ENCODE peak calls at places on chromosomes 16 and 17, in ten cellular contexts. One of them, this sample, is unnamed. For H3K4me1, the result is how much of the 10 kb centered on the place peaks cover.

GRCh38 chr17:80365001-80365965 is 49.7 kb upstream of the ENDOV start:
- DNase-seq in tibial nerve: no peak
- DNase-seq in H1: no peak
- DNase-seq in heart left ventricle: no peak
- DNase-seq in body of pancreas: no peak
- DNase-seq in HCT116: no peak
- DNase-seq in A549: no peak
- DNase-seq in adrenal gland: no peak
- DNase-seq in transverse colon: no peak
- DNase-seq in gastrocnemius medialis: no peak
- DNase-seq in this sample: no peak

GRCh38 chr16:65909310-65910050 is 457.0 kb upstream of the CDH5 start:
- DNase-seq in tibial nerve: no peak
- DNase-seq in H1: no peak
- DNase-seq in heart left ventricle: no peak
- DNase-seq in body of pancreas: no peak
- DNase-seq in HCT116: no peak
- DNase-seq in A549: no peak
- DNase-seq in adrenal gland: no peak
- DNase-seq in transverse colon: no peak
- DNase-seq in gastrocnemius medialis: no peak
- DNase-seq in this sample: no peak

GRCh38 chr16:19287241-19287640 is 1.7 kb downstream of the CLEC19A start:
- DNase-seq in tibial nerve: no peak
- DNase-seq in H1: no peak
- DNase-seq in heart left ventricle: no peak
- DNase-seq in body of pancreas: no peak
- DNase-seq in HCT116: no peak
- DNase-seq in A549: no peak
- DNase-seq in adrenal gland: no peak
- DNase-seq in transverse colon: no peak
- DNase-seq in gastrocnemius medialis: no peak
- DNase-seq in this sample: no peak

GRCh38 chr17:67578058-67578457 is 139.7 kb upstream of the NOL11 start:
- DNase-seq in tibial nerve: no peak
- DNase-seq in H1: no peak
- DNase-seq in heart left ventricle: no peak
- DNase-seq in body of pancreas: no peak
- DNase-seq in HCT116: no peak
- DNase-seq in A549: no peak
- DNase-seq in adrenal gland: no peak
- DNase-seq in transverse colon: no peak
- DNase-seq in gastrocnemius medialis: no peak
- DNase-seq in this sample: no peak

GRCh38 chr17:79365836-79366831 is 244.7 kb downstream of the RBFOX3 start:
- DNase-seq in tibial nerve: no peak
- DNase-seq in H1: no peak
- DNase-seq in heart left ventricle: no peak
- DNase-seq in body of pancreas: no peak
- DNase-seq in HCT116: no peak
- DNase-seq in A549: no peak
- DNase-seq in adrenal gland: no peak
- DNase-seq in transverse colon: no peak
- DNase-seq in gastrocnemius medialis: no peak
- DNase-seq in this sample: no peak

GRCh38 chr17:67993998-67994361 is 2.3 kb downstream of the C17orf58 start:
- DNase-seq in tibial nerve: no peak
- DNase-seq in H1: no peak
- DNase-seq in heart left ventricle: no peak
- DNase-seq in body of pancreas: no peak
- DNase-seq in HCT116: no peak
- DNase-seq in A549: peak
- DNase-seq in adrenal gland: no peak
- DNase-seq in transverse colon: no peak
- DNase-seq in gastrocnemius medialis: no peak
- DNase-seq in this sample: no peak

GRCh38 chr16:1863681-1864460 is 8.1 kb downstream of the MEIOB start:
- DNase-seq in tibial nerve: no peak
- DNase-seq in H1: no peak
- DNase-seq in heart left ventricle: no peak
- DNase-seq in body of pancreas: peak
- DNase-seq in HCT116: peak
- DNase-seq in A549: no peak
- DNase-seq in adrenal gland: no peak
- DNase-seq in transverse colon: no peak
- DNase-seq in gastrocnemius medialis: no peak
- DNase-seq in this sample: no peak

GRCh38 chr17:68399638-68400403 is 57.5 kb downstream of the WIPI1 start:
- DNase-seq in tibial nerve: no peak
- DNase-seq in H1: no peak
- DNase-seq in heart left ventricle: no peak
- DNase-seq in body of pancreas: no peak
- DNase-seq in HCT116: no peak
- DNase-seq in A549: no peak
- DNase-seq in adrenal gland: no peak
- DNase-seq in transverse colon: peak
- DNase-seq in gastrocnemius medialis: no peak
- DNase-seq in this sample: no peak

GRCh38 chr16:49602201-49603041 is 228.8 kb downstream of the C16orf78 start:
- DNase-seq in tibial nerve: no peak
- DNase-seq in H1: no peak
- DNase-seq in heart left ventricle: no peak
- DNase-seq in body of pancreas: no peak
- DNase-seq in HCT116: no peak
- DNase-seq in A549: no peak
- DNase-seq in adrenal gland: no peak
- DNase-seq in transverse colon: no peak
- DNase-seq in gastrocnemius medialis: no peak
- DNase-seq in this sample: no peak

GRCh38 chr17:71296005-71296404 is 824.8 kb upstream of the SOX9 start:
- DNase-seq in tibial nerve: no peak
- DNase-seq in H1: no peak
- DNase-seq in heart left ventricle: no peak
- DNase-seq in body of pancreas: no peak
- DNase-seq in HCT116: no peak
- DNase-seq in A549: no peak
- DNase-seq in adrenal gland: no peak
- DNase-seq in transverse colon: no peak
- DNase-seq in gastrocnemius medialis: no peak
- DNase-seq in this sample: no peak

GRCh38 chr17:50675627-50676026 is 32.1 kb downstream of the ANKRD40 start:
- DNase-seq in tibial nerve: no peak
- DNase-seq in H1: no peak
- DNase-seq in heart left ventricle: no peak
- DNase-seq in body of pancreas: peak
- DNase-seq in HCT116: no peak
- DNase-seq in A549: no peak
- DNase-seq in adrenal gland: no peak
- DNase-seq in transverse colon: peak
- DNase-seq in gastrocnemius medialis: peak
- DNase-seq in this sample: no peak

GRCh38 chr16:26261621-26262020 is 569.9 kb downstream of the HS3ST4 start:
- DNase-seq in tibial nerve: no peak
- DNase-seq in H1: no peak
- DNase-seq in heart left ventricle: no peak
- DNase-seq in body of pancreas: no peak
- DNase-seq in HCT116: no peak
- DNase-seq in A549: no peak
- DNase-seq in adrenal gland: no peak
- DNase-seq in transverse colon: no peak
- DNase-seq in gastrocnemius medialis: no peak
- DNase-seq in this sample: no peak

GRCh38 chr16:6576646-6577045 is 756.0 kb upstream of the RBFOX1 start:
- DNase-seq in tibial nerve: no peak
- DNase-seq in H1: no peak
- DNase-seq in heart left ventricle: no peak
- DNase-seq in body of pancreas: no peak
- DNase-seq in HCT116: no peak
- DNase-seq in A549: no peak
- DNase-seq in adrenal gland: no peak
- DNase-seq in transverse colon: no peak
- DNase-seq in gastrocnemius medialis: no peak
- DNase-seq in this sample: no peak

DNA sequence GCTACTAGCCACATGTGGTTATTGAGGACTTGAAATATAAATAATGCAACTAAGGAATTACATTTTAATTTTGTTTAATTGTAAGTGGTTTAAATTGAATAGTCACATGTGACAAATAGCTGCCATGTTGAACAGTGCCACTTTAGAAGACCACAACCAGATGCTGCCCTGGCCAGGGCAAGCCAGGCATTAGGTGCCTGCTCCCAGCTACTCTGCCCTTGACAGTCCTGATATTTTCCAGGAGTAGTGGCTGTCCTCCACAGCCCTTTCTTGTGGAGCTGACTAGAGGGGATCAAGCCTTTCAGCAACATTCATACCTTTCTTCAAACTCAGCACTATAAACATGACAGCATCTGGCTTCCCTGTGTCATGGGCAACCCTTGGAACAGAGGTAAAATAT is 31.0 kb downstream of the TMEM100 start:
- DNase-seq in tibial nerve: no peak
- DNase-seq in H1: no peak
- DNase-seq in heart left ventricle: no peak
- DNase-seq in body of pancreas: no peak
- DNase-seq in HCT116: no peak
- DNase-seq in A549: no peak
- DNase-seq in adrenal gland: no peak
- DNase-seq in transverse colon: no peak
- DNase-seq in gastrocnemius medialis: no peak
- DNase-seq in this sample: no peak
- H3K4me1 ChIP-seq in tibial nerve: under half
- H3K4me1 ChIP-seq in H1: under half
- H3K4me1 ChIP-seq in heart left ventricle: under half
- H3K4me1 ChIP-seq in body of pancreas: under half
- H3K4me1 ChIP-seq in HCT116: under half
- H3K4me1 ChIP-seq in A549: under half
- H3K4me1 ChIP-seq in adrenal gland: under half
- H3K4me1 ChIP-seq in transverse colon: under half
- H3K4me1 ChIP-seq in gastrocnemius medialis: under half
- H3K4me1 ChIP-seq in this sample: under half

GRCh38 chr16:53435066-53435688 is 906 bp downstream of the RBL2 start:
- DNase-seq in tibial nerve: peak
- DNase-seq in H1: no peak
- DNase-seq in heart left ventricle: peak
- DNase-seq in body of pancreas: peak
- DNase-seq in HCT116: peak
- DNase-seq in A549: peak
- DNase-seq in adrenal gland: peak
- DNase-seq in transverse colon: peak
- DNase-seq in gastrocnemius medialis: peak
- DNase-seq in this sample: peak
- TF ChIP-seq POLR2A in tibial nerve: peak
- TF ChIP-seq POLR2A in H1: no peak
- TF ChIP-seq POLR2A in heart left ventricle: no peak
- TF ChIP-seq POLR2A in body of pancreas: peak
- TF ChIP-seq POLR2A in HCT116: no peak
- TF ChIP-seq POLR2A in A549: peak
- TF ChIP-seq POLR2A in adrenal gland: no peak
- TF ChIP-seq POLR2A in transverse colon: peak
- TF ChIP-seq POLR2A in gastrocnemius medialis: peak
- TF ChIP-seq POLR2A in this sample: peak

DNA sequence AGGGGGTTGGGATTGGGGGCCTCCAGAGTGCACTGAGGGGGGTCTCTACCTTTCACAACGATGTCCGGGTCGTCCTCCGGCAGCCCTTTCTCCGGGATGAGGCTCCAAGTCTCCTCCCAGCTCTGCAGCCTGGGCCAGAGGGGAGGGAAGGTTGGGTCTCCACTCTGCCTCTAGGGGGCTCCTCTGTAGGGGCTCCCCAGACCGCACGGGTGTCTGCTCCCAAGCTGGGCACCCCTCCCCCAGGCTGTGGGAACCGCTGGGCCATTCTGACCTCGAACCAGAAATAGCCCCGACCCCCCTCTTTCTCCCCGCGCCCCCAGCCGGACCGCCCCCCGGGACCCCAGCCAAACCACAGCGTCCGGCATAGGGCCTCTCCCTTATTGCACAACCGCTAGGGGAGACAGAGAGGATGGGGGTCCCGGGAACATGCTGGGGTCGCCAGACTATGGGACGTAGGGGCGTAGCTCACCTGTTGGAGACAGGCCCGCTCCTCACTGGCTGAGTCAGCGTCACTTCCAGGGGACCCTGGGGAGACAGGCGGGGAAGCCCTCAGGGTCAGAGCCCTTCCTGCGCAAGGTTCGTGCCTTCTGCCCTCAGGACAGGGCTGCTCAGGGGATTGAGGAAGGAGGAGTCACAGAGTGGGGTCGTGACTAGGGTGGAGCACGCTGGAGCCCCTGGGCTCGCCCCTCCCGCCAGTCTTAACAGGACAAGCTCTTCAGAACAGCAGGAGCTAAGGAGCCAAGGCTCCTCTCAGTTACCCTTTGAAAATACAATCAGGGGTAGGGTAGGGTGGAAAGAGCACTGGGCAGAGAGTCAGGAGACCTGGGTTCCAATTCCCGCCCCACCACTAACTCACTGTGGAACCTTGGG is 2.7 kb downstream of the PLEKHH3 start:
- DNase-seq in tibial nerve: no peak
- DNase-seq in H1: no peak
- DNase-seq in heart left ventricle: peak
- DNase-seq in body of pancreas: peak
- DNase-seq in HCT116: no peak
- DNase-seq in A549: peak
- DNase-seq in adrenal gland: no peak
- DNase-seq in transverse colon: peak
- DNase-seq in gastrocnemius medialis: peak
- DNase-seq in this sample: peak
- H3K4me1 ChIP-seq in tibial nerve: under half
- H3K4me1 ChIP-seq in H1: under half
- H3K4me1 ChIP-seq in heart left ventricle: half or more
- H3K4me1 ChIP-seq in body of pancreas: half or more
- H3K4me1 ChIP-seq in HCT116: under half
- H3K4me1 ChIP-seq in A549: under half
- H3K4me1 ChIP-seq in adrenal gland: under half
- H3K4me1 ChIP-seq in transverse colon: half or more
- H3K4me1 ChIP-seq in gastrocnemius medialis: under half
- H3K4me1 ChIP-seq in this sample: under half

GRCh38 chr17:7548585-7549400 is at the start of gene TNFSF12:
- DNase-seq in tibial nerve: peak
- DNase-seq in H1: no peak
- DNase-seq in heart left ventricle: peak
- DNase-seq in body of pancreas: peak
- DNase-seq in HCT116: no peak
- DNase-seq in A549: no peak
- DNase-seq in adrenal gland: peak
- DNase-seq in transverse colon: peak
- DNase-seq in gastrocnemius medialis: peak
- DNase-seq in this sample: peak
- TF ChIP-seq POLR2A in tibial nerve: no peak
- TF ChIP-seq POLR2A in H1: no peak
- TF ChIP-seq POLR2A in heart left ventricle: no peak
- TF ChIP-seq POLR2A in body of pancreas: peak
- TF ChIP-seq POLR2A in HCT116: no peak
- TF ChIP-seq POLR2A in A549: peak
- TF ChIP-seq POLR2A in adrenal gland: peak
- TF ChIP-seq POLR2A in transverse colon: peak
- TF ChIP-seq POLR2A in gastrocnemius medialis: peak
- TF ChIP-seq POLR2A in this sample: peak

DNA sequence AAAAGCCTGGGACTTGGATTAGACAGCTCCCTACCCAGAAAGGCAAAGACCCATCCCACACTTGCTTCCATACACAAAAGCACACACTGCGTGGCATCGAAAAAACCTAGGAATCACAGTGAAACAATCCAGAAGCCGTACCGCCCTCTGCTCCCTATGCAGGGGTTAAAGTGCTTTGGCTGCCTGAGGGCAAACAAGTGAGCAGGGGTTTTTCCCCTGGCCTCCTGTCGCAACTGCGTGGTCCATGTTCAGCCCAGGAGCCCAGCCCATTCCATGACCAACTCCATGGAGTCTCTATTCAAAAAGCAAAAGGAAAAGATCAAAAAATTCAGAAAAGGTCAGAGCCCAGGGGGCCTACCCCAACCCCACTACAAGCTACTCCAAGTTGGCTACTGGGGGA is 3.6 kb upstream of the GSDMB start:
- DNase-seq in tibial nerve: no peak
- DNase-seq in H1: no peak
- DNase-seq in heart left ventricle: no peak
- DNase-seq in body of pancreas: no peak
- DNase-seq in HCT116: no peak
- DNase-seq in A549: no peak
- DNase-seq in adrenal gland: no peak
- DNase-seq in transverse colon: no peak
- DNase-seq in gastrocnemius medialis: no peak
- DNase-seq in this sample: no peak
- H3K4me1 ChIP-seq in tibial nerve: under half
- H3K4me1 ChIP-seq in H1: under half
- H3K4me1 ChIP-seq in heart left ventricle: half or more
- H3K4me1 ChIP-seq in body of pancreas: under half
- H3K4me1 ChIP-seq in HCT116: under half
- H3K4me1 ChIP-seq in A549: under half
- H3K4me1 ChIP-seq in adrenal gland: under half
- H3K4me1 ChIP-seq in transverse colon: under half
- H3K4me1 ChIP-seq in gastrocnemius medialis: under half
- H3K4me1 ChIP-seq in this sample: under half